ENCODE peak calls at places on chromosomes 4 and X, in five cellular contexts. H, L, V, E and T are unnamed samples.

GRCh38 chrX:138011461-138011860 is 445.5 kb downstream of the ZIC3 start:
- DNase-seq in H (no peak), L (no peak), V (no peak), E (no peak), T (no peak)

GRCh38 chr4:159416073-159416472 is 313.2 kb downstream of the RAPGEF2 start:
- DNase-seq in H (no peak), L (no peak), V (no peak), E (no peak), T (no peak)

GRCh38 chr4:105967058-105967658 is 71.9 kb downstream of the NPNT start:
- DNase-seq in H (no peak), L (no peak), V (no peak), E (no peak), T (no peak)

GRCh38 chr4:129453524-129453923 is 357.6 kb downstream of the C4orf33 start:
- DNase-seq in H (no peak), L (no peak), V (no peak), E (no peak), T (no peak)

GRCh38 chr4:48967101-48967500 is 19.0 kb upstream of the CWH43 start:
- DNase-seq in H (peak), L (no peak), V (no peak), E (no peak), T (no peak)

GRCh38 chr4:140068247-140068646 is 85.7 kb downstream of the MAML3 start:
- DNase-seq in H (no peak), L (no peak), V (no peak), E (no peak), T (no peak)

GRCh38 chr4:178196751-178197150 is 754.5 kb upstream of the AGA start:
- DNase-seq in H (no peak), L (no peak), V (no peak), E (no peak), T (no peak)

GRCh38 chrX:11575332-11575731 is 90.4 kb downstream of the ARHGAP6 start:
- DNase-seq in H (no peak), L (no peak), V (no peak), E (no peak), T (no peak)

GRCh38 chr4:116839826-116840225 is 245.6 kb downstream of the TRAM1L1 start:
- DNase-seq in H (no peak), L (no peak), V (no peak), E (no peak), T (no peak)

GRCh38 chr4:40246938-40247337 is 50.1 kb downstream of the RHOH start:
- DNase-seq in H (no peak), L (no peak), V (no peak), E (no peak), T (no peak)

GRCh38 chrX:34341258-34341657 is 209.1 kb upstream of the FAM47A start:
- DNase-seq in H (no peak), L (no peak), V (no peak), E (no peak), T (no peak)

GRCh38 chrX:63128509-63128908 is 222.6 kb downstream of the SPIN4 start:
- DNase-seq in H (no peak), L (peak), V (no peak), E (no peak), T (no peak)

GRCh38 chrX:153565996-153566580 is 32.9 kb downstream of the CCNQ start:
- DNase-seq in H (no peak), L (no peak), V (no peak), E (no peak), T (no peak)

GRCh38 chr4:76016383-76016782 is 6.9 kb downstream of the CXCL10 start:
- DNase-seq in H (no peak), L (no peak), V (no peak), E (no peak), T (peak)

GRCh38 chrX:24117288-24117687 is 32.2 kb upstream of the ZFX start:
- DNase-seq in H (no peak), L (no peak), V (no peak), E (no peak), T (no peak)

GRCh38 chr4:120754590-120754989 is 167.9 kb downstream of the PRDM5 start:
- DNase-seq in H (no peak), L (no peak), V (no peak), E (no peak), T (no peak)

GRCh38 chr4:37762294-37763163 is 64.0 kb upstream of the PGM2 start:
- DNase-seq in H (no peak), L (no peak), V (no peak), E (no peak), T (no peak)

GRCh38 chrX:65587616-65588526 is 53.3 kb upstream of the LAS1L start:
- DNase-seq in H (peak), L (peak), V (no peak), E (no peak), T (peak)

GRCh38 chrX:75337525-75337924 is 63.6 kb downstream of the UPRT start:
- DNase-seq in H (no peak), L (no peak), V (no peak), E (no peak), T (no peak)